ENCODE peak calls at places on chromosomes 1 and 21, in four cellular contexts. G is esophagus muscularis mucosa, P is pancreas, B is colonic mucosa. H is an unnamed sample.
A peak's percentile ranks its signal among the peaks of the same experiment; 100 is the strongest.

GRCh38 chr1:11397151-11397902 is 81.6 kb upstream of the DISP3 start:
- DNase-seq in B (no peak), G (no peak), P (no peak), H (no peak)

GRCh38 chr21:26843912-26844257 is 1.3 kb downstream of the ADAMTS1 start:
- DNase-seq in P (no peak), B (no peak), G (no peak), H (no peak)

GRCh38 chr1:228851196-228851595 is 115.9 kb downstream of the RHOU start:
- DNase-seq in P (no peak), G (no peak), B (peak; percentile 14), H (no peak)

GRCh38 chr1:172682812-172683211 is 23.9 kb downstream of the FASLG start:
- DNase-seq in P (no peak), B (no peak), G (no peak), H (no peak)

GRCh38 chr1:94528826-94529225 is 12.7 kb downstream of the F3 start:
- DNase-seq in B (no peak), P (no peak), G (no peak), H (no peak)

GRCh38 chr1:29450591-29450990 is 214.3 kb downstream of the PTPRU start:
- DNase-seq in G (no peak), P (no peak), B (no peak), H (no peak)

GRCh38 chr1:44810101-44810761 is 1.9 kb downstream of the BTBD19 start:
- DNase-seq in P (peak; percentile 87), B (no peak), G (no peak), H (no peak)

GRCh38 chr1:201355471-201355870 is 22.0 kb downstream of the TNNT2 start:
- DNase-seq in G (no peak), B (no peak), P (no peak), H (no peak)

GRCh38 chr1:57986432-57986831 is 560.1 kb downstream of the OMA1 start:
- DNase-seq in B (no peak), P (no peak), G (no peak), H (no peak)

GRCh38 chr1:204304067-204304466 is 55.7 kb downstream of the PLEKHA6 start:
- DNase-seq in B (no peak), G (no peak), P (no peak), H (no peak)

GRCh38 chr1:40386796-40387195 is 13.3 kb downstream of the SMAP2 start:
- DNase-seq in B (no peak), G (no peak), P (no peak), H (no peak)

GRCh38 chr1:226006686-226007085 is 7.5 kb upstream of the SDE2 start:
- DNase-seq in G (no peak), P (no peak), B (no peak), H (no peak)

GRCh38 chr1:175514309-175515001 is 228.9 kb downstream of the TNR start:
- DNase-seq in G (no peak), P (no peak), B (no peak), H (no peak)

GRCh38 chr1:168112673-168113305 is 23.9 kb downstream of the GPR161 start:
- DNase-seq in P (no peak), B (no peak), G (no peak), H (no peak)

GRCh38 chr1:180261524-180262160 is 31.6 kb downstream of the LHX4 start:
- DNase-seq in B (no peak), G (no peak), P (no peak), H (no peak)

GRCh38 chr1:16144325-16145029 is 11.4 kb downstream of the EPHA2 start:
- DNase-seq in P (no peak), G (no peak), B (no peak), H (no peak)
- H3K4me3 ChIP-seq in P (peak overlapping the region; percentile 34), G (peak overlapping the region; percentile 53), B (peak overlapping the region; percentile 11), H (peak overlapping the region; percentile 34)

GRCh38 chr1:54353959-54354358 is 52.2 kb downstream of the SSBP3 start:
- DNase-seq in P (no peak), G (no peak), B (no peak), H (no peak)

GRCh38 chr1:54357967-54358366 is 48.2 kb downstream of the SSBP3 start:
- DNase-seq in G (no peak), B (peak; percentile 45), P (no peak), H (no peak)

GRCh38 chr1:54356680-54357147 is 49.5 kb downstream of the SSBP3 start:
- DNase-seq in B (no peak), G (no peak), P (no peak), H (no peak)

GRCh38 chr1:54354899-54355298 is 51.3 kb downstream of the SSBP3 start:
- DNase-seq in P (no peak), B (no peak), G (no peak), H (no peak)

DNA sequence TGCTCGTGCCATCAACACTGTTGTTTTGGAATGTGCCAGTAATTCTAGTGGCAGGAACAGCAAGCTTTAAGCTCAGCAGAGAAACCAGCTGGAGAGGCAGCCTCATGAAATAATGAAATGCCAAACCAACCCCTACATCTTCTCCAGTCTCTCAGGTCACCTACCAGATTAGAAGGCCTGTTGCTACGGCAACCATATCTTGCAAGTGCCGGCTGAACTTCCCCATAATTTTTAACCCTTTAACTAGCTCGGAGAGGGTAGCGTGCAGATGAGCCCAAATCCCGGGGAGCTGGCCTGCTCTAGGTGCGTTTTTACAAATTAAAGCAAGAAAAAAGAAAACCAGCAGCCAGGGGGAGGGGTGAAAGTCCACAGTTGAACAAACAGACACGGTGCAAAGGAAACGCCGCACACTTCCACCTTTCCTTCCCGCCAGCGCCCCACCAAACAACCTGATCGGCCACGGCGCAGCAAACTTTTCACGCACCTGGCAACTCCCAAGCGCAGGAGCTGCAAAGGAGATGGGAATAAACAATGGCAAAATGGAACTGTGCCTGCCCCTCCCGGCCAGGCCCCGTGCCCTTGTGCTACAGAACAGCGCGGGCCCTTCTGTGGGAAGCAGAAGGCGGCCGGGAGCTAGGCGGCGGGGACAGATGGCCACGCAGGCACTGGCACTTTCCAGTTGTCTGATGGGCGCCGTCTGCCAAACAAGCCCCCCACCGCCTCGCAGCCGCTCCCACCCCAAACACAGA is 50.1 kb downstream of the SSBP3 start:
- DNase-seq in G (no peak), P (no peak), B (peak; percentile 71), H (no peak)
- H3K4me3 ChIP-seq in G (peak overlapping the region; percentile 33), P (peak overlapping the region; percentile 18), B (peak overlapping the region; percentile 27), H (peak overlapping the region; percentile 10)

GRCh38 chr1:169914534-169914933 is 20.8 kb upstream of the SCYL3 start:
- DNase-seq in G (no peak), P (no peak), B (no peak), H (no peak)
- H3K4me3 ChIP-seq in G (no peak overlapping the region), P (no peak overlapping the region), B (no peak overlapping the region), H (no peak overlapping the region)

DNA sequence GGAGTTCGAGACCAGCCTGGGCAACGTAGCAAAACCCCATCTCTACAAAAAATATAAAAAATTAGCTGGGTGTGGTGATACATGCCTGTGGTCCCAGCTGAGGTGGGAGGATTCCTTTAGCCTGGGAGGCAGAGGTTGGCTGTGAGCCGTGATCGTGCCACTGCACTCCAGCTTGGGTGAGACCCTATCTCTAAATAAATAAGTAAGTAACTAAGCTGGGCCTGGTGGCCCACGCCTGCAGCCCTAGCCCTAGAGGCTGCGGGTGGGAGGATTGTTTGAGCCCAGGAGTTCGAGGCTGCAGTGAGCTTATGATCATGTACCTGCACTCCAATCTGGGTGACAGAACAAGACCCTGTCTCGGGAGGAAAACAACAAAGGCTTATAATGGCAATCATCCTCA is 4.6 kb downstream of the CLIC4 start:
- DNase-seq in P (no peak), G (no peak), B (no peak), H (no peak)
- H3K4me3 ChIP-seq in P (no peak overlapping the region), G (no peak overlapping the region), B (no peak overlapping the region), H (no peak overlapping the region)

GRCh38 chr1:39102537-39103320 is 76.6 kb downstream of the NDUFS5 start:
- DNase-seq in B (peak; percentile 34), P (no peak), G (no peak), H (no peak)
- H3K4me3 ChIP-seq in B (no peak overlapping the region), P (no peak overlapping the region), G (no peak overlapping the region), H (no peak overlapping the region)

GRCh38 chr1:18072066-18072465 is 35.5 kb upstream of the IGSF21 start:
- DNase-seq in B (no peak), P (no peak), G (no peak), H (no peak)
- H3K4me3 ChIP-seq in B (no peak overlapping the region), P (no peak overlapping the region), G (no peak overlapping the region), H (no peak overlapping the region)

GRCh38 chr21:19011448-19011847 is 607.9 kb upstream of the TMPRSS15 start:
- DNase-seq in G (no peak), P (no peak), B (no peak), H (no peak)
- H3K4me3 ChIP-seq in G (no peak overlapping the region), P (no peak overlapping the region), B (no peak overlapping the region), H (no peak overlapping the region)

GRCh38 chr21:34182436-34182835 is 109.1 kb downstream of the MRPS6 start:
- DNase-seq in B (no peak), G (no peak), P (no peak), H (no peak)
- H3K4me3 ChIP-seq in B (no peak overlapping the region), G (no peak overlapping the region), P (no peak overlapping the region), H (no peak overlapping the region)

GRCh38 chr21:42040411-42041180 is 30.4 kb upstream of the ZBTB21 start:
- DNase-seq in G (no peak), P (no peak), B (no peak), H (no peak)
- H3K4me3 ChIP-seq in G (no peak overlapping the region), P (no peak overlapping the region), B (no peak overlapping the region), H (no peak overlapping the region)

DNA sequence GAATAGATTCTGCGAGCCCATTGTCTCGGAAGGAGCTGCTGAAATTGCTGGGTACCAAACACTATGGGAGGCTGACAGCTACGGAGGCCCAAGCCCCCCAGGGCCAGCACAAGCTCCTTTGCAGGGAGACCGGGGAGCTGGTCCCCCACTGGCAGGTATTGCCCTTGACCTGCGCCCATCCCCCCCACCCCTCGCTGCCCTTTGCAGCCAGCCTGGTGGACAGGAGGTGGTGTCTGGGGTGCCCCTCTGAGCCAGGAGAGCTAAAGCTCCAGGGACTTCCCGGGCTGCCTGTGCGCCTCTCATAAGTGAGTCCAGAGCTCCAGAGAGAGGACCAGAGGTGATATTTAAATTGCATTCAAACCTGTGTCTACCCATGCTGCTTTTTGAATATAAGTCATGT is 5.4 kb downstream of the SERTAD4 start:
- DNase-seq in G (no peak), P (no peak), B (no peak), H (no peak)
- H3K4me3 ChIP-seq in G (peak overlapping the region; percentile 15), P (no peak overlapping the region), B (no peak overlapping the region), H (no peak overlapping the region)